ENCODE peak calls at places on chromosomes 7 and 10, in four cellular contexts. L is HL-60, M is K562, U is GM12878. E is an unnamed sample.

GRCh38 chr10:47179291-47179647 is 120.7 kb upstream of the GDF10 start:
- DNase-seq in L (no peak), M (no peak), U (no peak), E (no peak)

GRCh38 chr7:107125475-107125874 is 43.3 kb upstream of the HBP1 start:
- DNase-seq in L (no peak), M (no peak), U (no peak), E (no peak)

GRCh38 chr7:102974366-102975236 is 61.8 kb downstream of the LRRC17 start:
- DNase-seq in L (no peak), M (peak), U (no peak), E (no peak)

GRCh38 chr10:58625070-58625469 is 112.4 kb downstream of the BICC1 start:
- DNase-seq in L (no peak), M (no peak), U (no peak), E (no peak)

GRCh38 chr10:62270020-62270419 is 1.4 kb upstream of the RTKN2 start:
- DNase-seq in L (no peak), M (no peak), U (no peak), E (no peak)

GRCh38 chr7:158732483-158733219 is 28.0 kb upstream of the NCAPG2 start:
- DNase-seq in L (no peak), M (peak), U (no peak), E (no peak)

GRCh38 chr10:132637477-132638129 is 100.0 kb downstream of the INPP5A start:
- DNase-seq in L (no peak), M (peak), U (peak), E (peak)

GRCh38 chr10:3755440-3756359 is 29.3 kb downstream of the KLF6 start:
- DNase-seq in L (no peak), M (no peak), U (no peak), E (no peak)

GRCh38 chr7:6106140-6106904 is 75.1 kb downstream of the ANKRD61 start:
- DNase-seq in L (no peak), M (no peak), U (no peak), E (no peak)

GRCh38 chr7:22411977-22412693 is 55.2 kb upstream of the RAPGEF5 start:
- DNase-seq in L (no peak), M (no peak), U (no peak), E (no peak)

DNA sequence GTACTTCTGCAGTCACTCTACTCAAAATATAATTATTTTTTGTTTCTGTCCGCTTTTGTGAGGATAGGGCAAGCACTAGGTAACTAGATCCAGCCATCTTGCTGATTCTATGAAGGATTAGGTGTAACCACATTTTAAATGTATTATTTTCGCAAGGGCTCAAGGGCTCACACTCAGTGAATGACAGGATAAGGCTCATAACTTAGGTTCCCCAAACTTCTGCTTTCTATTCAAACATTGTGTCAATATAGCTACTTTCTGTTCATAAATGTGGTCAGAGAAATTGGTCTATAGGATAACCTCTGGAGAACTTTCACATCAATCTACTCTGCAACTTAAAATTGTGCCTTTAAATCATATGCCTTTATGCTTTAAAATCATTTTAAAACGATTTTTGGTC is 1141.2 kb downstream of the SORCS1 start:
- DNase-seq in L (no peak), M (no peak), U (no peak), E (no peak)
- TF ChIP-seq SPI1 in L (no peak), M (no peak), U (no peak), E (no peak)

GRCh38 chr7:1284743-1285458 is 52.2 kb downstream of the UNCX start:
- DNase-seq in L (no peak), M (no peak), U (no peak), E (no peak)
- TF ChIP-seq SPI1 in L (no peak), M (no peak), U (no peak), E (no peak)

GRCh38 chr10:48684792-48685651 is at the start of gene WDFY4:
- DNase-seq in L (peak), M (no peak), U (no peak), E (peak)
- TF ChIP-seq SPI1 in L (peak), M (peak), U (peak), E (peak)

DNA sequence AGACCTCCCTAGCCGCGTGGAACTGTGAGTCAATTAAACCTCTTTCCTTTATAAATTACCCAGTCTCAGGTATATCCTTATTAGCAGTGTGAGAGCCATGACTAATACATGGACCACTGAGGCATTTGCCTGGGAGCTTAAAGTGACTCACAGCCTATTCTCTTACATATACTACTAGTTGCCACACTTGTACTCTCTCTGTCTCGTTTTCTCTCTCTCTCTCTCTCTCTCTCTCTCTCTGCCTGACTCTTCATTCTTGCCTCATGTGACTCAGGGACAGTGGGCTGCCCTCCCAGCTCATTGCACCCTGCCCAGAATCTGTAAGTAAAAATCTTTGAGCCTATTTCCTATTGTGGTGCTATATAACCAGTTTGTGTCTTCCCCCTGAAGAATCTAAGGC is 238.5 kb upstream of the MAGI2 start:
- DNase-seq in L (no peak), M (no peak), U (no peak), E (no peak)
- TF ChIP-seq SPI1 in L (no peak), M (no peak), U (no peak), E (no peak)

E was measured in GM12891.